ENCODE peak calls at places on chromosomes 1 and 21, in four cellular contexts. X is dorsolateral prefrontal cortex, S is PC-3, E is B cell. Z is an unnamed sample.

GRCh38 chr1:1098656-1099425 is 17.0 kb downstream of the C1orf159 start:
- DNase-seq in X (no peak), S (no peak), E (no peak), Z (no peak)

GRCh38 chr1:175478203-175478602 is 265.2 kb downstream of the TNR start:
- DNase-seq in X (no peak), S (no peak), E (no peak), Z (no peak)

GRCh38 chr1:206792939-206793607 is 20.8 kb upstream of the IL10 start:
- DNase-seq in X (no peak), S (no peak), E (no peak), Z (peak; percentile 49)

GRCh38 chr1:88191917-88192316 is 492.2 kb upstream of the PKN2 start:
- DNase-seq in X (no peak), S (no peak), E (peak; percentile 56), Z (peak; percentile 10)

GRCh38 chr1:32876341-32877210 is 5.9 kb upstream of the FNDC5 start:
- DNase-seq in X (no peak), S (peak; percentile 57), E (peak; percentile 69), Z (peak; percentile 86)

GRCh38 chr1:85363102-85363501 is 86.7 kb upstream of the BCL10 start:
- DNase-seq in X (no peak), S (no peak), E (no peak), Z (no peak)

GRCh38 chr1:13543927-13544556 is 30.2 kb upstream of the LRRC38 start:
- DNase-seq in X (no peak), S (peak; percentile 58), E (no peak), Z (no peak)

GRCh38 chr1:235714205-235714897 is 64.8 kb upstream of the GNG4 start:
- DNase-seq in X (no peak), S (no peak), E (no peak), Z (no peak)

GRCh38 chr1:183058835-183059234 is 35.6 kb downstream of the LAMC1 start:
- DNase-seq in X (no peak), S (no peak), E (no peak), Z (no peak)
- TF ChIP-seq CTCF in X (no peak), S (no peak), E (no peak), Z (no peak)

DNA sequence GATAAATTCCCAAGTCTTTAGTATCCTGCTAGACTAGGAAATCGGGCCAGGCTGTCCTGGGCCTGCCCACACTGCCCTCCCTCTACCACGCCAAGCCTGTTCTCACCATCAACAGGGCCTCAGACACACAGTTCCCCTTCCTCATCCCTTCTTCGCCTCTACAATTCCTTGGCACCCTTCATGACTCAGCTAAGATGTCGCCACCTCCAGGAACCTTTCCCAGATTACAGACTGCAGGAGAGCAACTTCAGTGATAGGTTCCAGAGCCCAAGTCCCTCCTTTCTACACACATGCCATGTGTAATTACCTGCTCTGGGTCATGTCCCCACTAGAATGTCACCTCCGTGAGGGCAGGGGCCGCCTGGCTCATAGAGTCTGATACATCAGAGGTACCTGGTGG is 3.3 kb downstream of the RIMS3 start:
- DNase-seq in X (no peak), S (no peak), E (no peak), Z (no peak)
- TF ChIP-seq CTCF in X (no peak), S (no peak), E (no peak), Z (no peak)

GRCh38 chr1:42146916-42147320 is 6.3 kb upstream of the GUCA2B start:
- DNase-seq in X (no peak), S (peak; percentile 90), E (peak; percentile 57), Z (peak; percentile 85)
- TF ChIP-seq CTCF in X (peak; percentile 67), S (peak; percentile 92), E (peak; percentile 73), Z (peak; percentile 88)

GRCh38 chr1:54240741-54241335 is 40.9 kb downstream of the MRPL37 start:
- DNase-seq in X (no peak), S (no peak), E (no peak), Z (no peak)
- TF ChIP-seq CTCF in X (no peak), S (no peak), E (no peak), Z (no peak)

GRCh38 chr21:30831194-30831765 is 1.7 kb upstream of the KRTAP7-1 start:
- DNase-seq in X (no peak), S (peak; percentile 76), E (peak; percentile 12), Z (peak; percentile 29)
- TF ChIP-seq CTCF in X (peak; percentile 41), S (peak; percentile 83), E (peak; percentile 63), Z (peak; percentile 45)

GRCh38 chr1:109299087-109299983 is 7.5 kb downstream of the MYBPHL start:
- DNase-seq in X (peak; percentile 96), S (peak; percentile 36), E (no peak), Z (no peak)

GRCh38 chr1:109299984-109300343 is 6.8 kb downstream of the MYBPHL start:
- DNase-seq in X (no peak), S (no peak), E (no peak), Z (no peak)

GRCh38 chr1:109300650-109301151 is 6.1 kb downstream of the MYBPHL start:
- DNase-seq in X (no peak), S (no peak), E (no peak), Z (no peak)

GRCh38 chr1:109296782-109297181 is 10.0 kb downstream of the MYBPHL start:
- DNase-seq in X (no peak), S (no peak), E (no peak), Z (no peak)

GRCh38 chr1:109298666-109299086 is 8.1 kb downstream of the MYBPHL start:
- DNase-seq in X (peak; percentile 82), S (peak; percentile 11), E (no peak), Z (peak; percentile 66)
- TF ChIP-seq CTCF in X (no peak), S (no peak), E (no peak), Z (no peak)